ENCODE peak calls at places on chromosomes 5 and 9, in four cellular contexts. V is uterus, I is stomach, W is transverse colon. J is an unnamed sample.

GRCh38 chr9:134634667-134635230 is 6.9 kb upstream of the COL5A1 start:
- DNase-seq in V (peak; percentile 12), I (no peak), W (no peak), J (no peak)

GRCh38 chr5:52065182-52065581 is 681.9 kb downstream of the ISL1 start:
- DNase-seq in V (no peak), I (no peak), W (no peak), J (no peak)

GRCh38 chr5:55994502-55994997 is at the start of gene IL6ST:
- DNase-seq in V (no peak), I (peak; percentile 71), W (peak; percentile 60), J (no peak)

GRCh38 chr5:127840198-127840524 is 137.0 kb downstream of the CCDC192 start:
- DNase-seq in V (no peak), I (no peak), W (no peak), J (no peak)

GRCh38 chr5:171264842-171265241 is 44.2 kb upstream of the TLX3 start:
- DNase-seq in V (no peak), I (no peak), W (no peak), J (no peak)

GRCh38 chr9:14529047-14529446 is 164.2 kb downstream of the ZDHHC21 start:
- DNase-seq in V (no peak), I (no peak), W (no peak), J (no peak)

GRCh38 chr9:131747352-131747751 is 7.5 kb upstream of the RAPGEF1 start:
- DNase-seq in V (no peak), I (no peak), W (no peak), J (no peak)

GRCh38 chr5:132464155-132464939 is 26.2 kb downstream of the IRF1 start:
- DNase-seq in V (no peak), I (no peak), W (peak; percentile 55), J (peak; percentile 66)

GRCh38 chr9:95131023-95131943 is 186.2 kb downstream of the FANCC start:
- DNase-seq in V (peak; percentile 83), I (peak; percentile 73), W (peak; percentile 75), J (peak; percentile 65)

GRCh38 chr9:129398101-129398795 is 220.2 kb upstream of the IER5L start:
- DNase-seq in V (no peak), I (no peak), W (no peak), J (no peak)

GRCh38 chr5:114308508-114308907 is 53.4 kb upstream of the KCNN2 start:
- DNase-seq in V (no peak), I (no peak), W (no peak), J (no peak)

GRCh38 chr9:72977670-72978069 is 24.8 kb upstream of the ALDH1A1 start:
- DNase-seq in V (no peak), I (no peak), W (no peak), J (peak; percentile 43)
- TF ChIP-seq POLR2A in V (no peak), I (no peak), W (no peak), J (no peak)

GRCh38 chr5:173740400-173740799 is 124.0 kb upstream of the BOD1 start:
- DNase-seq in V (no peak), I (no peak), W (no peak), J (no peak)
- H3K4me1 ChIP-seq in V (no peaks in the 10 kb centered on the region), I (no peaks in the 10 kb centered on the region), W (no peaks in the 10 kb centered on the region), J (peaks cover 23% of the 10 kb centered on the region)

GRCh38 chr5:68347549-68347948 is 132.0 kb downstream of the PIK3R1 start:
- DNase-seq in V (no peak), I (no peak), W (no peak), J (no peak)
- H3K4me3 ChIP-seq in V (no peak overlapping the region), I (no peak overlapping the region), W (no peak overlapping the region), J (no peak overlapping the region)

DNA sequence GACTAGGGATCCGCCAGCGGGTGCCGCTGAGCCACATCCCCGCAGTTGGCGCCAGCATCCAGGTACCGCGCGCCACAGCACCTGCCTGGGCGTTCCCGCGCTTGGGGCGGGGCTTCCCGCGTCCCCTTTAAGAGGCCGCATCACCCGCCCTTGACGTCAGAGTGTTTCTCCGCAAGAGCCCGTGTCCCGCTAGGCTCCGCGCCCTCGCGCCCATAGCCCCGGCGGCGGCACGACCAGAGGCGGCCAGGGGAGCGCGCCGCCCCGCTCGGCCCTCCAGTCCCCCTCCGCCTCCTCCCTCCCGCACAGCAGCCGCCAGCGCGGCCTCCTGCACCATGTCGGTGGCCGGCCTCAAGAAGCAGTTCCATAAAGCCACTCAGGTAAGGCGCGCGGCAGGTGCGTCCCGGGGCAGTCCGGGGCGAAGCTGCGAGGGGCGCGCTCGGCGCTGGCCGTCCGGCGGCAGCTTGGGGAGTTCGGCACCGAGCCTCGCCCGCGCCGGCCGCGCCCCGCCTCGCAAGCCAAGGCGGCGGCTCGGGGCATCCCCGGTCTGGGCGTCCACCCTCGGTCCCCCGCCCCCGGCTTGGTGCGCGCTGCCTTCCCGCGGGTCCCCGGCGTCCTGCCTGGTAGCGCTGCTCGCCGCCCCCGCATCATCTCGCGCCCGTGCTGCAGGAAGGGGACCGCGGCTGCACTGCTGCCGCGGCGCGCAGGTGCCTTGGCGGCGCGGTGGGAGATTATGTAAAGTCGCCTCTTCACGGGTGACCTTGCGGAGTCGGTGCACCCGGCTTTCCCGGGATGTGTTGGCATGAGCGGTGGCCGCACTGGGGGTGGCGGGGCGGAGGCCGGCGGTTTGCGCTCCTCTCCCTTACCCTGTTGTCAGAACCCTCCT is at the start of gene SH3GL2:
- DNase-seq in V (peak; percentile 18), I (peak; percentile 82), W (peak; percentile 53), J (peak; percentile 53)
- TF ChIP-seq POLR2A in V (no peak), I (no peak), W (no peak), J (no peak)

GRCh38 chr5:139407517-139407916 is 3.6 kb upstream of the SPATA24 start:
- DNase-seq in V (no peak), I (no peak), W (no peak), J (no peak)
- H3K4me1 ChIP-seq in V (no peaks in the 10 kb centered on the region), I (peaks cover 31% of the 10 kb centered on the region), W (peaks cover 23% of the 10 kb centered on the region), J (peaks cover 14% of the 10 kb centered on the region)

GRCh38 chr5:157306690-157307089 is 40.8 kb downstream of the CYFIP2 start:
- DNase-seq in V (no peak), I (no peak), W (no peak), J (no peak)
- H3K4me3 ChIP-seq in V (no peak overlapping the region), I (no peak overlapping the region), W (no peak overlapping the region), J (no peak overlapping the region)

DNA sequence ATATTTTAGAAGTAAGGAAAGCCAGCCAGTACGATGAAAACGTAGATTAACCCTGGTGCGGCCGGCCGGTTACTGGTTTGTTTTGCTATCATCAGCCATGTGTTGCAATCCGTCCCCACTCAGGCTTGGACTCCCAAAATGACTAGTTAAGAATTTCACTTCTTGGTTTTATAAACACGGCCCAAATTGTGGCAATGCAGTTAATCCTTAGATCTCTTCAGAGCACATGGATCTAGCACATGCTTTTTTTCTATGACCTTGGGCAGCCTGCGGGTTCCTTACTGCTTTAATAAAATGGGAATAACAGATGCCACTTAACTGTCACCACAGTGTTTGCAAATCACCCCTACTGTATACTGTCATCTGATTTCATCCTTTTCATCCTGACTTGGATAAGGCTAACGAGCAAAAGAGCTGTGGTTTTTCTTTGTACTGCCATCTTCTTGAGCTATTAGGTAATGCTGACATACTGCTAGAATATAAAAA is 1.5 kb downstream of the NDFIP1 start:
- DNase-seq in V (peak; percentile 26), I (no peak), W (peak; percentile 19), J (no peak)
- TF ChIP-seq POLR2A in V (no peak), I (no peak), W (peak; percentile 15), J (no peak)

GRCh38 chr5:150637245-150638052 is 3.0 kb upstream of the SYNPO start:
- DNase-seq in V (no peak), I (peak; percentile 63), W (no peak), J (peak; percentile 58)
- H3K4me1 ChIP-seq in V (peaks cover 26% of the 10 kb centered on the region), I (peaks cover 87% of the 10 kb centered on the region), W (peaks cover 39% of the 10 kb centered on the region), J (peaks cover 61% of the 10 kb centered on the region)

DNA sequence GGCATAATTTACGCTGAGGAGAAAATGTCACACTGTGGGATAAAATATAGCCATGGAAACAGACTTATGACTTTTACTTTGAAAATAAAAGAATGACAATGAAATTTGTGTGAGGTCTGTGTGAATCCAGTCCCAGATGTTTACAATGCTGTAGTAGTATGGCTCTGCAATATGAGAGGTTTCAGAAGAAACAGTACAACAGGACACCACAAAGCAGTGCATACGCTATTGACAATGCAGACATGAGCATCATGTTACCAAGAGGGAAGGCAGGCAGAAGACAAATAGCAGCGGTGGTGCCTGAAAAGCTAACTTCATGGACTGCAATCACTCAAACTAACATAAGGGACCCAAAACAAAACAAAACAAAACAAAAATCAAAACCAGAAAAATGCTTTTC is 1.8 kb downstream of the FGF10 start:
- DNase-seq in V (no peak), I (no peak), W (no peak), J (no peak)
- H3K4me3 ChIP-seq in V (peak overlapping the region; percentile 49), I (peak overlapping the region; percentile 48), W (peak overlapping the region; percentile 34), J (no peak overlapping the region)

GRCh38 chr5:179730852-179731251 is 1.8 kb upstream of the MAML1 start:
- DNase-seq in V (no peak), I (no peak), W (no peak), J (no peak)
- TF ChIP-seq POLR2A in V (no peak), I (no peak), W (no peak), J (no peak)